ENCODE peak calls at places on chromosomes 2 and 18, in four cellular contexts. One of them, this sample, is unnamed.

GRCh38 chr18:500556-501405 is at the start of gene COLEC12:
- DNase-seq in colonic mucosa: no peak
- DNase-seq in CD8-positive, alpha-beta memory T cell: no peak
- DNase-seq in mesendoderm: peak; percentile 53
- DNase-seq in this sample: peak; percentile 31

GRCh38 chr2:220999351-220999750 is 572.8 kb downstream of the EPHA4 start:
- DNase-seq in colonic mucosa: no peak
- DNase-seq in CD8-positive, alpha-beta memory T cell: no peak
- DNase-seq in mesendoderm: no peak
- DNase-seq in this sample: no peak

GRCh38 chr2:241560883-241561474 is 2.4 kb downstream of the BOK start:
- DNase-seq in colonic mucosa: no peak
- DNase-seq in CD8-positive, alpha-beta memory T cell: no peak
- DNase-seq in mesendoderm: no peak
- DNase-seq in this sample: no peak

GRCh38 chr2:102558463-102558862 is 60.9 kb upstream of the SLC9A2 start:
- DNase-seq in colonic mucosa: no peak
- DNase-seq in CD8-positive, alpha-beta memory T cell: no peak
- DNase-seq in mesendoderm: no peak
- DNase-seq in this sample: no peak

GRCh38 chr18:33928226-33928625 is 296.5 kb downstream of the NOL4 start:
- DNase-seq in colonic mucosa: no peak
- DNase-seq in CD8-positive, alpha-beta memory T cell: no peak
- DNase-seq in mesendoderm: no peak
- DNase-seq in this sample: no peak

GRCh38 chr2:138245309-138245708 is 256.3 kb upstream of the SPOPL start:
- DNase-seq in colonic mucosa: no peak
- DNase-seq in CD8-positive, alpha-beta memory T cell: no peak
- DNase-seq in mesendoderm: no peak
- DNase-seq in this sample: no peak

GRCh38 chr2:187783446-187783845 is 229.2 kb upstream of the TFPI start:
- DNase-seq in colonic mucosa: no peak
- DNase-seq in CD8-positive, alpha-beta memory T cell: no peak
- DNase-seq in mesendoderm: peak; percentile 2
- DNase-seq in this sample: no peak

GRCh38 chr2:121501070-121501469 is 29.6 kb upstream of the RNU4ATAC start:
- DNase-seq in colonic mucosa: no peak
- DNase-seq in CD8-positive, alpha-beta memory T cell: no peak
- DNase-seq in mesendoderm: no peak
- DNase-seq in this sample: no peak

GRCh38 chr2:114076961-114077360 is 187.1 kb downstream of the ACTR3 start:
- DNase-seq in colonic mucosa: no peak
- DNase-seq in CD8-positive, alpha-beta memory T cell: no peak
- DNase-seq in mesendoderm: no peak
- DNase-seq in this sample: no peak

GRCh38 chr2:35199298-35199697 is 1156.3 kb upstream of the CRIM1 start:
- DNase-seq in colonic mucosa: no peak
- DNase-seq in CD8-positive, alpha-beta memory T cell: no peak
- DNase-seq in mesendoderm: peak; percentile 47
- DNase-seq in this sample: no peak

GRCh38 chr2:96073170-96073775 is 38.6 kb upstream of the GPAT2 start:
- DNase-seq in colonic mucosa: no peak
- DNase-seq in CD8-positive, alpha-beta memory T cell: no peak
- DNase-seq in mesendoderm: no peak
- DNase-seq in this sample: peak; percentile 21

GRCh38 chr2:13682878-13683277 is 949.6 kb upstream of the LRATD1 start:
- DNase-seq in colonic mucosa: no peak
- DNase-seq in CD8-positive, alpha-beta memory T cell: no peak
- DNase-seq in mesendoderm: peak; percentile 54
- DNase-seq in this sample: no peak

GRCh38 chr18:59549797-59550516 is 147.3 kb downstream of the CCBE1 start:
- DNase-seq in colonic mucosa: no peak
- DNase-seq in CD8-positive, alpha-beta memory T cell: no peak
- DNase-seq in mesendoderm: no peak
- DNase-seq in this sample: no peak

GRCh38 chr2:120385355-120386127 is 39.6 kb downstream of the INHBB start:
- DNase-seq in colonic mucosa: no peak
- DNase-seq in CD8-positive, alpha-beta memory T cell: no peak
- DNase-seq in mesendoderm: peak; percentile 60
- DNase-seq in this sample: no peak

GRCh38 chr2:105376789-105377231 is 22.0 kb downstream of the FHL2 start:
- DNase-seq in colonic mucosa: no peak
- DNase-seq in CD8-positive, alpha-beta memory T cell: no peak
- DNase-seq in mesendoderm: peak; percentile 59
- DNase-seq in this sample: no peak

GRCh38 chr18:70166668-70167067 is 38.8 kb downstream of the RTTN start:
- DNase-seq in colonic mucosa: no peak
- DNase-seq in CD8-positive, alpha-beta memory T cell: no peak
- DNase-seq in mesendoderm: no peak
- DNase-seq in this sample: no peak
- H3K4me3 ChIP-seq in colonic mucosa: no peak overlapping the region
- H3K4me3 ChIP-seq in CD8-positive, alpha-beta memory T cell: no peak overlapping the region
- H3K4me3 ChIP-seq in mesendoderm: no peak overlapping the region
- H3K4me3 ChIP-seq in this sample: no peak overlapping the region

GRCh38 chr2:62202019-62202722 is 6.3 kb downstream of the B3GNT2 start:
- DNase-seq in colonic mucosa: no peak
- DNase-seq in CD8-positive, alpha-beta memory T cell: no peak
- DNase-seq in mesendoderm: no peak
- DNase-seq in this sample: no peak

GRCh38 chr2:62199392-62200125 is 3.6 kb downstream of the B3GNT2 start:
- DNase-seq in colonic mucosa: no peak
- DNase-seq in CD8-positive, alpha-beta memory T cell: no peak
- DNase-seq in mesendoderm: no peak
- DNase-seq in this sample: no peak

GRCh38 chr2:62201307-62201706 is 5.4 kb downstream of the B3GNT2 start:
- DNase-seq in colonic mucosa: no peak
- DNase-seq in CD8-positive, alpha-beta memory T cell: no peak
- DNase-seq in mesendoderm: no peak
- DNase-seq in this sample: no peak

GRCh38 chr2:62200291-62200841 is 4.5 kb downstream of the B3GNT2 start:
- DNase-seq in colonic mucosa: no peak
- DNase-seq in CD8-positive, alpha-beta memory T cell: no peak
- DNase-seq in mesendoderm: no peak
- DNase-seq in this sample: no peak

DNA sequence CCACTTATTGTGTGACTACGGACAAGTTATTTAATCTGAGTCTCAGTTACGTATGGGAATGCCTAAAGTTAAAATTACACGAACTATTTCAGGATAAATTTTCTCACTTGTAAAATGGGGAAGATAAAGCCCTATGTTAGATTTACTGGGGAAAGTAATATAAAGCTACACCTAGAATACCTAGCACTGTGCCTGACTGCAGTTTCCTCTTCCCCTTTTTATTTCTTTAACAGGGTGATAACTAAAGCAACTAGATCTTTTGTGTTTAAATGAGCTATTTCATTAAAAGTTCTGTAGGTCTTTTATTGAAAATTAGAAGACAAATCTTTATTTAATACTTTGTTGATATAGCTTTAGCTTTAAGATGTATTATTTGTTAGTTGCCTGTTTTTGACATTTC is 5.0 kb downstream of the B3GNT2 start:
- DNase-seq in colonic mucosa: no peak
- DNase-seq in CD8-positive, alpha-beta memory T cell: no peak
- DNase-seq in mesendoderm: no peak
- DNase-seq in this sample: no peak
- H3K4me3 ChIP-seq in colonic mucosa: no peak overlapping the region
- H3K4me3 ChIP-seq in CD8-positive, alpha-beta memory T cell: no peak overlapping the region
- H3K4me3 ChIP-seq in mesendoderm: no peak overlapping the region
- H3K4me3 ChIP-seq in this sample: no peak overlapping the region

GRCh38 chr2:86790134-86790827 is 432 bp downstream of the CD8A start:
- DNase-seq in colonic mucosa: no peak
- DNase-seq in CD8-positive, alpha-beta memory T cell: no peak
- DNase-seq in mesendoderm: peak; percentile 44
- DNase-seq in this sample: no peak
- H3K4me3 ChIP-seq in colonic mucosa: peak overlapping the region; percentile 19
- H3K4me3 ChIP-seq in CD8-positive, alpha-beta memory T cell: peak overlapping the region; percentile 71
- H3K4me3 ChIP-seq in mesendoderm: no peak overlapping the region
- H3K4me3 ChIP-seq in this sample: no peak overlapping the region

DNA sequence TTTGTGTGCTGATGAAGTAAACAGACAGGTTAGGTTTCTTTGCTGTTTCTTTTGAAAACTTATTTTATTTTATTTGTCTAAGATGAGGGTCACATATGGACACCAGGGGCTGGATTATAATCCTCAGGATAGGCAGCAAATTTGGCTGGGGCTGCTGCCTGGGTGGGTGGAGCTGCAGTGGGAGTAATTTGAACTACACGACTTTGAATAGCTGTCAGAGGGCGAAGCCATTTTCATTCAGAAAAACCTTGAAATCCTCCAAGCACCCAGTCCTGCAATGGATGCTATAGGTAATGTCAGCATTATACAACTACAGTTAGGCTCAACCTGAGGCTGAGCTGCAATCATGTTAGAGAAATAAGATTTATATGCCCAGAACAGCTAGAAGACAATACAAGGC is 16.6 kb downstream of the SETBP1 start:
- DNase-seq in colonic mucosa: no peak
- DNase-seq in CD8-positive, alpha-beta memory T cell: no peak
- DNase-seq in mesendoderm: no peak
- DNase-seq in this sample: no peak
- H3K4me3 ChIP-seq in colonic mucosa: no peak overlapping the region
- H3K4me3 ChIP-seq in CD8-positive, alpha-beta memory T cell: no peak overlapping the region
- H3K4me3 ChIP-seq in mesendoderm: no peak overlapping the region
- H3K4me3 ChIP-seq in this sample: no peak overlapping the region

DNA sequence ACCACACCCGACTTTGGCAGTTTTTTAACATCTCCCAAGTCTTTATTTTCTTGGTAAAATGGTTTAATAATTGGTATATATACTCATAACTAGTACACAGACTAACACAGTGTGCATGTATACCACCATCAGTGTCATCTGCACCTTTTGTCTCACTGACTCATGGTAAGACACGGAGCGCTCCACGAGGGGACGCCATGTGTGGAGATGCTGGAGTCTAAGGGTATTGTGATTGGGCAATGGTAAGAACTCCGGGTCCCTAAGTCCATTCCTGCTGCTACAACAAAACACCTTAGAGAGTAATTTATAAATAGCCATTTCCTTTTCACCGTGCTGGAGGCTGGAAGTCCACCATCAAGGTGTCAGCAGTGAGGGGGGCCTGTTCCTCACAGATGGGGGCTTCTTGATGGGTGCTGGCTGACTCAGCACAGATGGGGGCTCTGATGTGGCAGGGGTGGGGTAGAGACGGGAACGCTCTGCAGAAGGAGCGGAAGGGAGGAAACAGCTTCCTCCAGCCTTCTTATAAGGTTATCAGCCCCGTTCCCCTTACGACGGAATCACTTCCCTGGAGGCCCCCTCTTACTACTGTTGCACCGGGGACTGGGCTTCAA is 42.0 kb upstream of the EDAR start:
- DNase-seq in colonic mucosa: no peak
- DNase-seq in CD8-positive, alpha-beta memory T cell: no peak
- DNase-seq in mesendoderm: peak; percentile 23
- DNase-seq in this sample: no peak
- H3K4me3 ChIP-seq in colonic mucosa: peak overlapping the region; percentile 32
- H3K4me3 ChIP-seq in CD8-positive, alpha-beta memory T cell: peak overlapping the region; percentile 46
- H3K4me3 ChIP-seq in mesendoderm: no peak overlapping the region
- H3K4me3 ChIP-seq in this sample: no peak overlapping the region

DNA sequence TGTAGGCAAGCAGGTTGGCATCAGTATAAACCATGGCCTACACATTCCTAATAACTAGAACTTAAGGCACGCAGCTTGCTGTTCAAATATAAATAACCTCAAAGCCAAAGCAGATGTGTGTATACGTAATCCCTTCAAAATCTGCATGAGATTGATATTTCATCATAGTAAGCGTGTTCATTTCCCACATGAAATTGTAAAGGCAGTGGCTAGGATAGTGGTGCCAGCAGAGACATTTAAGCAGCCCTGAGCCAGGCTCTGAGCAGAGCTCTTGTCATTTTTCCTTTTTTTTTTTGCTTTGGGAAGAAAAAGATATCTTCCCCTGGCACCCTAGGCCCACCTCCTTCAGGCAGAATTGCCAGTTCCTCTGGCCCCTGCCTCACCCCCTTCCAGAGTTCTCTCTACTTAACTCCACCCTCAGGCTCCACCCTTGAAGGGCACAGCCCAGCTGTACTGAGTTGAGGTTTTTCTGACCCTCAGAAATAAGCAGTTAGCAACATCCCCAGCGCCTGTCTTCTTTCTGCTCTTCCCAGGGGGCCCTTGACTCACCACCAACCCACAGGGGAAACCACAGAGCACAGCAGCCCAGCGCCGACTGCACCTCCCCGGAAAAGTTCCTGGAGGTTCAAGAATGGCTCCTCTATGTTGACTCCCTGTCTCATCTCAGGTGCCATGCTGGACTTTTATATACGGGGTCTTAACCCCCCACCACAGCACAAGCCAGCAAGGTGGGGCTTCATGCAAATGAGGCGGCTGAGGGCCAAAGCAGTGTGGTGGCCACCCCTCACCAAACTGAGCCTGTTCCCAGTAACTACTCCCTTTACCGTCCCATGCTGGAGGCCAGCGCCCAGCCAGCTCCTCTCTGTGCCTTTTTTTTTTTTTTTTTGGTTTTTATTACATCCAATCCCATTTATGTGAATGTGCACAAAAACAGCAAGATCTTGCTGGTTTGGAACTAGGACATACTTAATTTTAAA is 84.7 kb downstream of the EHD3 start:
- DNase-seq in colonic mucosa: peak; percentile 22
- DNase-seq in CD8-positive, alpha-beta memory T cell: no peak
- DNase-seq in mesendoderm: no peak
- DNase-seq in this sample: no peak
- H3K4me3 ChIP-seq in colonic mucosa: no peak overlapping the region
- H3K4me3 ChIP-seq in CD8-positive, alpha-beta memory T cell: no peak overlapping the region
- H3K4me3 ChIP-seq in mesendoderm: no peak overlapping the region
- H3K4me3 ChIP-seq in this sample: no peak overlapping the region

GRCh38 chr18:32730620-32731021 is 42.2 kb downstream of the KLHL14 start:
- DNase-seq in colonic mucosa: no peak
- DNase-seq in CD8-positive, alpha-beta memory T cell: no peak
- DNase-seq in mesendoderm: no peak
- DNase-seq in this sample: no peak
- H3K4me3 ChIP-seq in colonic mucosa: peak overlapping the region; percentile 18
- H3K4me3 ChIP-seq in CD8-positive, alpha-beta memory T cell: peak overlapping the region; percentile 2
- H3K4me3 ChIP-seq in mesendoderm: no peak overlapping the region
- H3K4me3 ChIP-seq in this sample: no peak overlapping the region

GRCh38 chr2:197675711-197676188 is 363 bp upstream of the RFTN2 start:
- DNase-seq in colonic mucosa: no peak
- DNase-seq in CD8-positive, alpha-beta memory T cell: no peak
- DNase-seq in mesendoderm: peak; percentile 78
- DNase-seq in this sample: no peak
- H3K4me3 ChIP-seq in colonic mucosa: no peak overlapping the region
- H3K4me3 ChIP-seq in CD8-positive, alpha-beta memory T cell: no peak overlapping the region
- H3K4me3 ChIP-seq in mesendoderm: no peak overlapping the region
- H3K4me3 ChIP-seq in this sample: no peak overlapping the region

DNA sequence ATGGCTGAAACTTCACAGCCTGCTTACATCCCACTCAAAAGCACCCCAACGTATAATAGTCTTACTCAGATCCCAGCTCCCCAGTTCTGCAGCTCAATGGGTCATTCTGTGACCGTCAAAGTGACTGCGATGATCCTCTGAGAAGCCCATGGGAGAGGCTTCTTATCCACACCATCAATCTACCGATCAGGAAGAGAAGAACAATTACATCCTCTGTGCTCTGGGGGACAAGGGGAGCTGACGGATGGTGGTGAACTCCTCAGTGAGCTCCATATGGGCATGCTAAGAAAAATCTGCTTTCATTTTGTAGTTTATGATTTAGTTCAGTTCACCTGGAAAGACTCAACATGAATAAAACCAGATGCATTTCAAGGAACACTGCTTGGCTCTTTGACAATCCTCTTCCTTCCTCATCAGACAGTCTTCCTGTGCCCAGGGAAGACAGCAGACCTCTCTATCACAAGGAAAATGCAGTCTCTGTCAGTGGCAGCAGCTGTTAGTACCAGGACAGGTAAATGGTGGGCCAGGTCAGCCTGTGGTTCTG is 177.0 kb downstream of the BCL2 start:
- DNase-seq in colonic mucosa: no peak
- DNase-seq in CD8-positive, alpha-beta memory T cell: no peak
- DNase-seq in mesendoderm: no peak
- DNase-seq in this sample: no peak
- H3K4me3 ChIP-seq in colonic mucosa: no peak overlapping the region
- H3K4me3 ChIP-seq in CD8-positive, alpha-beta memory T cell: no peak overlapping the region
- H3K4me3 ChIP-seq in mesendoderm: no peak overlapping the region
- H3K4me3 ChIP-seq in this sample: no peak overlapping the region